ENCODE peak calls at places on chromosome 9, in six cellular contexts. One of them, this sample, is unnamed.

GRCh38 chr9:116208417-116209232 is 55.0 kb downstream of the PAPPA start:
- DNase-seq in endothelial cell of umbilical vein: no peak
- DNase-seq in GM12878: no peak
- DNase-seq in HepG2: no peak
- DNase-seq in K562: no peak
- DNase-seq in A549: no peak
- DNase-seq in this sample: no peak

GRCh38 chr9:128683340-128684064 is 5.5 kb upstream of the SET start:
- DNase-seq in endothelial cell of umbilical vein: peak
- DNase-seq in GM12878: no peak
- DNase-seq in HepG2: no peak
- DNase-seq in K562: no peak
- DNase-seq in A549: peak
- DNase-seq in this sample: peak

GRCh38 chr9:87950765-87951488 is 23.4 kb downstream of the CDK20 start:
- DNase-seq in endothelial cell of umbilical vein: peak
- DNase-seq in GM12878: no peak
- DNase-seq in HepG2: peak
- DNase-seq in K562: peak
- DNase-seq in A549: peak
- DNase-seq in this sample: peak

GRCh38 chr9:121822093-121823085 is 171.0 kb downstream of the DAB2IP start:
- DNase-seq in endothelial cell of umbilical vein: no peak
- DNase-seq in GM12878: no peak
- DNase-seq in HepG2: no peak
- DNase-seq in K562: no peak
- DNase-seq in A549: no peak
- DNase-seq in this sample: no peak

GRCh38 chr9:86034863-86035734 is 64.3 kb downstream of the GOLM1 start:
- DNase-seq in endothelial cell of umbilical vein: peak
- DNase-seq in GM12878: no peak
- DNase-seq in HepG2: peak
- DNase-seq in K562: peak
- DNase-seq in A549: peak
- DNase-seq in this sample: peak

GRCh38 chr9:36154213-36154952 is 14.8 kb upstream of the CCIN start:
- DNase-seq in endothelial cell of umbilical vein: peak
- DNase-seq in GM12878: no peak
- DNase-seq in HepG2: no peak
- DNase-seq in K562: no peak
- DNase-seq in A549: no peak
- DNase-seq in this sample: peak

GRCh38 chr9:127566351-127567001 is 45.6 kb upstream of the STXBP1 start:
- DNase-seq in endothelial cell of umbilical vein: no peak
- DNase-seq in GM12878: no peak
- DNase-seq in HepG2: no peak
- DNase-seq in K562: no peak
- DNase-seq in A549: no peak
- DNase-seq in this sample: no peak

GRCh38 chr9:125867752-125868400 is 120.7 kb downstream of the PBX3 start:
- DNase-seq in endothelial cell of umbilical vein: peak
- DNase-seq in GM12878: no peak
- DNase-seq in HepG2: no peak
- DNase-seq in K562: no peak
- DNase-seq in A549: no peak
- DNase-seq in this sample: no peak

GRCh38 chr9:4430492-4431261 is 59.6 kb upstream of the SLC1A1 start:
- DNase-seq in endothelial cell of umbilical vein: peak
- DNase-seq in GM12878: no peak
- DNase-seq in HepG2: no peak
- DNase-seq in K562: no peak
- DNase-seq in A549: no peak
- DNase-seq in this sample: peak

GRCh38 chr9:109411818-109412352 is 86.2 kb downstream of the PTPN3 start:
- DNase-seq in endothelial cell of umbilical vein: no peak
- DNase-seq in GM12878: peak
- DNase-seq in HepG2: no peak
- DNase-seq in K562: no peak
- DNase-seq in A549: peak
- DNase-seq in this sample: peak

GRCh38 chr9:117720066-117720465 is 15.9 kb downstream of the TLR4 start:
- DNase-seq in endothelial cell of umbilical vein: no peak
- DNase-seq in GM12878: no peak
- DNase-seq in HepG2: no peak
- DNase-seq in K562: no peak
- DNase-seq in A549: no peak
- DNase-seq in this sample: no peak

GRCh38 chr9:19387317-19387716 is 7.3 kb upstream of the RPS6 start:
- DNase-seq in endothelial cell of umbilical vein: no peak
- DNase-seq in GM12878: no peak
- DNase-seq in HepG2: no peak
- DNase-seq in K562: no peak
- DNase-seq in A549: no peak
- DNase-seq in this sample: no peak

GRCh38 chr9:113011911-113012381 is at the start of gene ZNF883:
- DNase-seq in endothelial cell of umbilical vein: peak
- DNase-seq in GM12878: no peak
- DNase-seq in HepG2: peak
- DNase-seq in K562: peak
- DNase-seq in A549: peak
- DNase-seq in this sample: no peak

GRCh38 chr9:95157491-95158151 is 159.9 kb downstream of the FANCC start:
- DNase-seq in endothelial cell of umbilical vein: peak
- DNase-seq in GM12878: peak
- DNase-seq in HepG2: peak
- DNase-seq in K562: no peak
- DNase-seq in A549: no peak
- DNase-seq in this sample: peak

GRCh38 chr9:91134608-91135007 is 227.1 kb downstream of the AUH start:
- DNase-seq in endothelial cell of umbilical vein: no peak
- DNase-seq in GM12878: no peak
- DNase-seq in HepG2: no peak
- DNase-seq in K562: no peak
- DNase-seq in A549: no peak
- DNase-seq in this sample: no peak

GRCh38 chr9:91782711-91783214 is 167.3 kb downstream of the ROR2 start:
- DNase-seq in endothelial cell of umbilical vein: no peak
- DNase-seq in GM12878: no peak
- DNase-seq in HepG2: no peak
- DNase-seq in K562: no peak
- DNase-seq in A549: no peak
- DNase-seq in this sample: no peak

GRCh38 chr9:128187361-128187760 is 4.0 kb downstream of the CIZ1 start:
- DNase-seq in endothelial cell of umbilical vein: no peak
- DNase-seq in GM12878: no peak
- DNase-seq in HepG2: no peak
- DNase-seq in K562: no peak
- DNase-seq in A549: no peak
- DNase-seq in this sample: no peak

GRCh38 chr9:128034821-128035764 is 32.0 kb downstream of the NAIF1 start:
- DNase-seq in endothelial cell of umbilical vein: peak
- DNase-seq in GM12878: peak
- DNase-seq in HepG2: peak
- DNase-seq in K562: peak
- DNase-seq in A549: peak
- DNase-seq in this sample: peak

DNA sequence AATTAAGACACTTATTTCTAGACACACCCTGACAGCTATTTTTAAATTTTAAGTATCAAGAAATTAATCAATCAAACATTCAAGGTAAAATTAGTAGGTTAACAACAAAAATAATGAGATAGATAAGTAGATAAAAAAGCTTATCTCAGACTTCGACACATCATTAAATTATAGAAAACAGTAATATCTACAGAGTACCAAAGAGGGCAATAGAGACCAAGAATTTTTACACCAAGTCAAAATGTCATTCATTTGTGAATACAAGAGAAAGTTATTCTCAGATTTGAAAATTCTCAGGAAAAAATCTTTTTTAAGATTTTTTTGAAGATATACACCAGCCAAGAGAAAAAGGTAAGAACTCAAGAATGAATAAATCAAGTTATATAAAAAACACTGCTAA is 445.6 kb downstream of the ACTL7B start:
- DNase-seq in endothelial cell of umbilical vein: no peak
- DNase-seq in GM12878: no peak
- DNase-seq in HepG2: no peak
- DNase-seq in K562: no peak
- DNase-seq in A549: no peak
- DNase-seq in this sample: no peak
- TF ChIP-seq CTCF in endothelial cell of umbilical vein: no peak
- TF ChIP-seq CTCF in GM12878: no peak
- TF ChIP-seq CTCF in HepG2: no peak
- TF ChIP-seq CTCF in K562: no peak
- TF ChIP-seq CTCF in A549: no peak
- TF ChIP-seq CTCF in this sample: no peak

GRCh38 chr9:136728548-136729123 is 14.1 kb downstream of the LCN10 start:
- DNase-seq in endothelial cell of umbilical vein: peak
- DNase-seq in GM12878: no peak
- DNase-seq in HepG2: no peak
- DNase-seq in K562: no peak
- DNase-seq in A549: no peak
- DNase-seq in this sample: peak
- TF ChIP-seq MYC in endothelial cell of umbilical vein: no peak
- TF ChIP-seq MYC in GM12878: no peak
- TF ChIP-seq MYC in HepG2: peak
- TF ChIP-seq MYC in K562: no peak
- TF ChIP-seq MYC in A549: no peak
- TF ChIP-seq MYC in this sample: no peak

DNA sequence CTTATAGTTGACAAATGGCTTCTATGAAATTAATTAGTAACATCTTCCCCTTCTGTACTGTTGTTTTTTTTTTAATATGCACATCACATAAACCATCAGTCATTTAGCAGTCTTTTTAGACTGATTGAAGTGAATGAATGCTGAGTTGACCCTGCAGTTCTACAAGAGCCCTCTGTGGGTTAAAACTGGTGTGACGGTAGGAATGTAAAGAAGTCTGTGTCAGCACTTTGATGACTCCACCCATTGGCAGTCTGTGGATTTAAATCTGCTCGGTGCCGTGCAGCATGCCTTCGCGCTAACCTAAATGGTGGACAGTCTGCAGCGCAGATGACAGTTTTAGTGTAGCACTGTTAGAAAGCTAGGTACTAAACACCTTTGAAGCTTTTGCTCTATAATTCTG is 3.1 kb downstream of the GTF3C4 start:
- DNase-seq in endothelial cell of umbilical vein: peak
- DNase-seq in GM12878: no peak
- DNase-seq in HepG2: peak
- DNase-seq in K562: peak
- DNase-seq in A549: peak
- DNase-seq in this sample: peak
- TF ChIP-seq CTCF in endothelial cell of umbilical vein: peak
- TF ChIP-seq CTCF in GM12878: no peak
- TF ChIP-seq CTCF in HepG2: no peak
- TF ChIP-seq CTCF in K562: peak
- TF ChIP-seq CTCF in A549: no peak
- TF ChIP-seq CTCF in this sample: no peak

DNA sequence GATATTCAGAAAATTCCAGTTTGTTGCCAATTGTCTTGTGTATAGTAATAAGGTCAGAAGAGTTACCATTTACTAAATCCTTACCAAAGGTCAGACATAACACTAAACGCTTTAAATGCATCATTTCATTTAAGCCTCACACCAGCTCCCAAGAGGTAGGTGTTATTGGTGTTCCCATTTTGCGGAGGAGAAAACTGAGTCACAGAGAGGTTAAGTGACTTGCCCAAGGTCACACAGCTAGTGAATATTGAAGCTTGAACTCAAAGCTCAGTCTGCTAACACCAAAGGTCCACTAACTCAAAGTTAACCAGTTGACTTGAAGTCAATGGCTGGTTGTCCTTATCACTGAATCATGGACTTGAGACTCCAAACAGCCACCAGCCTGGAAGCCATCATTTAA is 40.8 kb upstream of the NTNG2 start:
- DNase-seq in endothelial cell of umbilical vein: no peak
- DNase-seq in GM12878: no peak
- DNase-seq in HepG2: no peak
- DNase-seq in K562: no peak
- DNase-seq in A549: no peak
- DNase-seq in this sample: no peak
- TF ChIP-seq MYC in endothelial cell of umbilical vein: no peak
- TF ChIP-seq MYC in GM12878: no peak
- TF ChIP-seq MYC in HepG2: no peak
- TF ChIP-seq MYC in K562: no peak
- TF ChIP-seq MYC in A549: no peak
- TF ChIP-seq MYC in this sample: no peak

DNA sequence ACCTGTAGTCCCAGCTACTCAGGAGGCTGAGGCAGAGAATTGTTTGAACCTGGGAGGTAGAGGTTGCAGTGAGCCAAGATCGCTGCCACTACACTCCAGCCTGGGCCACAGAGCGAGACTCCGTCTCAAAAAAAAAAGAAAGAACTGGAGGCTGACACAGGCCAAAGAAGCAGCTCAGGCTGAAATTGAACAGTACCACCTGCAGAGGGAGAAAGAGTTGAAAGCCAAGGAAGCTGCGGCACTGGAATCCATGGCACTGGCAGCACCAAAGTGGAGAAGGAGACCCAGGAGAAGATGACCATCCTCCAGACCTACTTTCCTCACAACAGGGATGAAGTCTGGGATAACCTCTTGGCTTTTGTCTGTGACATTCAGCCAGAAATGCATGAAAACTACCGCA is 11.3 kb upstream of the TMEM141 start:
- DNase-seq in endothelial cell of umbilical vein: no peak
- DNase-seq in GM12878: no peak
- DNase-seq in HepG2: no peak
- DNase-seq in K562: no peak
- DNase-seq in A549: no peak
- DNase-seq in this sample: no peak
- TF ChIP-seq CTCF in endothelial cell of umbilical vein: no peak
- TF ChIP-seq CTCF in GM12878: no peak
- TF ChIP-seq CTCF in HepG2: no peak
- TF ChIP-seq CTCF in K562: no peak
- TF ChIP-seq CTCF in A549: no peak
- TF ChIP-seq CTCF in this sample: peak

GRCh38 chr9:114259800-114260523 is 62.9 kb upstream of the ORM1 start:
- DNase-seq in endothelial cell of umbilical vein: no peak
- DNase-seq in GM12878: no peak
- DNase-seq in HepG2: no peak
- DNase-seq in K562: no peak
- DNase-seq in A549: no peak
- DNase-seq in this sample: no peak
- TF ChIP-seq MYC in endothelial cell of umbilical vein: no peak
- TF ChIP-seq MYC in GM12878: no peak
- TF ChIP-seq MYC in HepG2: no peak
- TF ChIP-seq MYC in K562: no peak
- TF ChIP-seq MYC in A549: no peak
- TF ChIP-seq MYC in this sample: no peak

DNA sequence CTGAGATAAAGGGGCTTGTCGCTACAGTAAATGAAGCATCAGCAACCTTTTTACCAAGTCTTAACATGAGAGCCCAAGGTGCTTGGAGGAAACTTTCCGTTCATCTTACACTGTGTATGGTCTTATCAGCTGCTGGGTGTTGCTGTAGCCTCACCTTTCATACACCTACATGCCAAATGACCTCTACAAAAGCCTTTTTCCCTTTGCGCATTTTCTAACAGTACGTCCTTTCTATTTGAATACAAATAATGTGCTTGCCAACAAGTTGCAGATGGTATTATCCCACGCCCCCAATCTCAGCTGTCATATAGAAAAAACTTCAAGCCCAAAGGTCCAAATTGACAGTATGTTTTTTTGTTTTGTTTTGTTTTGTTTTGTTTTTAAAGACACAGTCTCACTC is 96.9 kb downstream of the BNC2 start:
- DNase-seq in endothelial cell of umbilical vein: no peak
- DNase-seq in GM12878: no peak
- DNase-seq in HepG2: no peak
- DNase-seq in K562: no peak
- DNase-seq in A549: no peak
- DNase-seq in this sample: no peak
- TF ChIP-seq CTCF in endothelial cell of umbilical vein: no peak
- TF ChIP-seq CTCF in GM12878: no peak
- TF ChIP-seq CTCF in HepG2: no peak
- TF ChIP-seq CTCF in K562: no peak
- TF ChIP-seq CTCF in A549: no peak
- TF ChIP-seq CTCF in this sample: no peak

This sample was measured in NB4.